ENCODE peak calls at places on chromosome 6, in seven cellular contexts. One of them, this sample, is unnamed.

GRCh38 chr6:85641916-85642773 is 541 bp downstream of the SYNCRIP start:
- DNase-seq in suprapubic skin: peak; percentile 85
- DNase-seq in heart left ventricle: peak; percentile 48
- DNase-seq in fibroblast of lung: peak; percentile 55
- DNase-seq in pancreas: peak; percentile 48
- DNase-seq in RWPE2: peak; percentile 69
- DNase-seq in right cardiac atrium: peak; percentile 86
- DNase-seq in this sample: peak; percentile 77

GRCh38 chr6:45438849-45439406 is 61.2 kb upstream of the SUPT3H start:
- DNase-seq in suprapubic skin: no peak
- DNase-seq in heart left ventricle: no peak
- DNase-seq in fibroblast of lung: peak; percentile 95
- DNase-seq in pancreas: no peak
- DNase-seq in RWPE2: no peak
- DNase-seq in right cardiac atrium: no peak
- DNase-seq in this sample: no peak

GRCh38 chr6:79143320-79143898 is 65.4 kb upstream of the PHIP start:
- DNase-seq in suprapubic skin: no peak
- DNase-seq in heart left ventricle: no peak
- DNase-seq in fibroblast of lung: no peak
- DNase-seq in pancreas: no peak
- DNase-seq in RWPE2: no peak
- DNase-seq in right cardiac atrium: no peak
- DNase-seq in this sample: no peak

GRCh38 chr6:23526519-23526918 is 599.5 kb upstream of the NRSN1 start:
- DNase-seq in suprapubic skin: no peak
- DNase-seq in heart left ventricle: no peak
- DNase-seq in fibroblast of lung: no peak
- DNase-seq in pancreas: no peak
- DNase-seq in RWPE2: no peak
- DNase-seq in right cardiac atrium: no peak
- DNase-seq in this sample: no peak

GRCh38 chr6:16964553-16965499 is 137.0 kb upstream of the STMND1 start:
- DNase-seq in suprapubic skin: peak; percentile 78
- DNase-seq in heart left ventricle: peak; percentile 58
- DNase-seq in fibroblast of lung: peak; percentile 59
- DNase-seq in pancreas: peak; percentile 49
- DNase-seq in RWPE2: no peak
- DNase-seq in right cardiac atrium: peak; percentile 83
- DNase-seq in this sample: peak; percentile 62

GRCh38 chr6:4693158-4693557 is 83.0 kb upstream of the CDYL start:
- DNase-seq in suprapubic skin: no peak
- DNase-seq in heart left ventricle: no peak
- DNase-seq in fibroblast of lung: no peak
- DNase-seq in pancreas: no peak
- DNase-seq in RWPE2: no peak
- DNase-seq in right cardiac atrium: no peak
- DNase-seq in this sample: no peak

GRCh38 chr6:139666284-139666683 is 291.8 kb upstream of the CITED2 start:
- DNase-seq in suprapubic skin: no peak
- DNase-seq in heart left ventricle: no peak
- DNase-seq in fibroblast of lung: no peak
- DNase-seq in pancreas: no peak
- DNase-seq in RWPE2: no peak
- DNase-seq in right cardiac atrium: no peak
- DNase-seq in this sample: no peak

GRCh38 chr6:156809034-156809433 is 31.9 kb downstream of the ARID1B start:
- DNase-seq in suprapubic skin: no peak
- DNase-seq in heart left ventricle: no peak
- DNase-seq in fibroblast of lung: peak; percentile 37
- DNase-seq in pancreas: no peak
- DNase-seq in RWPE2: no peak
- DNase-seq in right cardiac atrium: no peak
- DNase-seq in this sample: no peak

GRCh38 chr6:95581073-95581472 is 3.7 kb downstream of the MANEA start:
- DNase-seq in suprapubic skin: no peak
- DNase-seq in heart left ventricle: no peak
- DNase-seq in fibroblast of lung: no peak
- DNase-seq in pancreas: no peak
- DNase-seq in RWPE2: no peak
- DNase-seq in right cardiac atrium: no peak
- DNase-seq in this sample: no peak

GRCh38 chr6:53568776-53569616 is 24.1 kb upstream of the GCLC start:
- DNase-seq in suprapubic skin: no peak
- DNase-seq in heart left ventricle: no peak
- DNase-seq in fibroblast of lung: peak; percentile 24
- DNase-seq in pancreas: no peak
- DNase-seq in RWPE2: no peak
- DNase-seq in right cardiac atrium: no peak
- DNase-seq in this sample: no peak

GRCh38 chr6:136526196-136526930 is 23.9 kb downstream of the MAP7 start:
- DNase-seq in suprapubic skin: no peak
- DNase-seq in heart left ventricle: peak; percentile 32
- DNase-seq in fibroblast of lung: peak; percentile 64
- DNase-seq in pancreas: peak; percentile 10
- DNase-seq in RWPE2: no peak
- DNase-seq in right cardiac atrium: peak; percentile 83
- DNase-seq in this sample: peak; percentile 53

GRCh38 chr6:35731736-35732532 is 4.9 kb upstream of the ARMC12 start:
- DNase-seq in suprapubic skin: peak; percentile 98
- DNase-seq in heart left ventricle: peak; percentile 96
- DNase-seq in fibroblast of lung: peak; percentile 87
- DNase-seq in pancreas: peak; percentile 96
- DNase-seq in RWPE2: peak; percentile 95
- DNase-seq in right cardiac atrium: peak; percentile 99
- DNase-seq in this sample: peak; percentile 99

GRCh38 chr6:148794797-148795196 is 48.0 kb downstream of the UST start:
- DNase-seq in suprapubic skin: no peak
- DNase-seq in heart left ventricle: no peak
- DNase-seq in fibroblast of lung: no peak
- DNase-seq in pancreas: no peak
- DNase-seq in RWPE2: no peak
- DNase-seq in right cardiac atrium: no peak
- DNase-seq in this sample: no peak

GRCh38 chr6:30885999-30886896 is 1.9 kb downstream of the DDR1 start:
- DNase-seq in suprapubic skin: peak; percentile 87
- DNase-seq in heart left ventricle: peak; percentile 52
- DNase-seq in fibroblast of lung: peak; percentile 79
- DNase-seq in pancreas: peak; percentile 33
- DNase-seq in RWPE2: peak; percentile 97
- DNase-seq in right cardiac atrium: peak; percentile 86
- DNase-seq in this sample: peak; percentile 84

GRCh38 chr6:28357036-28357435 is 7.3 kb downstream of the ZKSCAN3 start:
- DNase-seq in suprapubic skin: no peak
- DNase-seq in heart left ventricle: no peak
- DNase-seq in fibroblast of lung: peak; percentile 46
- DNase-seq in pancreas: no peak
- DNase-seq in RWPE2: no peak
- DNase-seq in right cardiac atrium: no peak
- DNase-seq in this sample: no peak

GRCh38 chr6:25138697-25139051 is 140.5 kb upstream of the CARMIL1 start:
- DNase-seq in suprapubic skin: no peak
- DNase-seq in heart left ventricle: no peak
- DNase-seq in fibroblast of lung: no peak
- DNase-seq in pancreas: no peak
- DNase-seq in RWPE2: no peak
- DNase-seq in right cardiac atrium: no peak
- DNase-seq in this sample: no peak

GRCh38 chr6:16999486-17000436 is 102.1 kb upstream of the STMND1 start:
- DNase-seq in suprapubic skin: no peak
- DNase-seq in heart left ventricle: no peak
- DNase-seq in fibroblast of lung: peak; percentile 85
- DNase-seq in pancreas: no peak
- DNase-seq in RWPE2: no peak
- DNase-seq in right cardiac atrium: no peak
- DNase-seq in this sample: no peak

GRCh38 chr6:34194770-34195169 is 41.9 kb upstream of the HMGA1 start:
- DNase-seq in suprapubic skin: no peak
- DNase-seq in heart left ventricle: no peak
- DNase-seq in fibroblast of lung: no peak
- DNase-seq in pancreas: no peak
- DNase-seq in RWPE2: no peak
- DNase-seq in right cardiac atrium: no peak
- DNase-seq in this sample: no peak

GRCh38 chr6:83976037-83976755 is 57.4 kb upstream of the MRAP2 start:
- DNase-seq in suprapubic skin: no peak
- DNase-seq in heart left ventricle: no peak
- DNase-seq in fibroblast of lung: no peak
- DNase-seq in pancreas: no peak
- DNase-seq in RWPE2: no peak
- DNase-seq in right cardiac atrium: no peak
- DNase-seq in this sample: no peak

GRCh38 chr6:83974409-83975050 is 59.0 kb upstream of the MRAP2 start:
- DNase-seq in suprapubic skin: no peak
- DNase-seq in heart left ventricle: no peak
- DNase-seq in fibroblast of lung: no peak
- DNase-seq in pancreas: no peak
- DNase-seq in RWPE2: no peak
- DNase-seq in right cardiac atrium: no peak
- DNase-seq in this sample: no peak

GRCh38 chr6:83966539-83966938 is 67.0 kb upstream of the MRAP2 start:
- DNase-seq in suprapubic skin: no peak
- DNase-seq in heart left ventricle: no peak
- DNase-seq in fibroblast of lung: no peak
- DNase-seq in pancreas: no peak
- DNase-seq in RWPE2: no peak
- DNase-seq in right cardiac atrium: no peak
- DNase-seq in this sample: no peak

GRCh38 chr6:83970582-83970981 is 63.0 kb upstream of the MRAP2 start:
- DNase-seq in suprapubic skin: no peak
- DNase-seq in heart left ventricle: no peak
- DNase-seq in fibroblast of lung: no peak
- DNase-seq in pancreas: no peak
- DNase-seq in RWPE2: no peak
- DNase-seq in right cardiac atrium: no peak
- DNase-seq in this sample: no peak
- H3K9me3 ChIP-seq in suprapubic skin: peaks cover 5% of the 10 kb centered on the region
- H3K9me3 ChIP-seq in heart left ventricle: peaks cover 17% of the 10 kb centered on the region
- H3K9me3 ChIP-seq in fibroblast of lung: no peaks in the 10 kb centered on the region
- H3K9me3 ChIP-seq in pancreas: no peaks in the 10 kb centered on the region
- H3K9me3 ChIP-seq in RWPE2: peaks cover 6% of the 10 kb centered on the region
- H3K9me3 ChIP-seq in right cardiac atrium: no peaks in the 10 kb centered on the region
- H3K9me3 ChIP-seq in this sample: peaks cover 10% of the 10 kb centered on the region

GRCh38 chr6:128801621-128802020 is 81.3 kb upstream of the LAMA2 start:
- DNase-seq in suprapubic skin: no peak
- DNase-seq in heart left ventricle: no peak
- DNase-seq in fibroblast of lung: no peak
- DNase-seq in pancreas: no peak
- DNase-seq in RWPE2: no peak
- DNase-seq in right cardiac atrium: no peak
- DNase-seq in this sample: no peak

GRCh38 chr6:128807577-128807976 is 75.4 kb upstream of the LAMA2 start:
- DNase-seq in suprapubic skin: no peak
- DNase-seq in heart left ventricle: no peak
- DNase-seq in fibroblast of lung: peak; percentile 45
- DNase-seq in pancreas: no peak
- DNase-seq in RWPE2: no peak
- DNase-seq in right cardiac atrium: no peak
- DNase-seq in this sample: no peak

GRCh38 chr6:128808856-128809255 is 74.1 kb upstream of the LAMA2 start:
- DNase-seq in suprapubic skin: no peak
- DNase-seq in heart left ventricle: no peak
- DNase-seq in fibroblast of lung: no peak
- DNase-seq in pancreas: no peak
- DNase-seq in RWPE2: no peak
- DNase-seq in right cardiac atrium: no peak
- DNase-seq in this sample: no peak

GRCh38 chr6:128803911-128804310 is 79.0 kb upstream of the LAMA2 start:
- DNase-seq in suprapubic skin: no peak
- DNase-seq in heart left ventricle: peak; percentile 41
- DNase-seq in fibroblast of lung: peak; percentile 78
- DNase-seq in pancreas: no peak
- DNase-seq in RWPE2: no peak
- DNase-seq in right cardiac atrium: peak; percentile 26
- DNase-seq in this sample: no peak

DNA sequence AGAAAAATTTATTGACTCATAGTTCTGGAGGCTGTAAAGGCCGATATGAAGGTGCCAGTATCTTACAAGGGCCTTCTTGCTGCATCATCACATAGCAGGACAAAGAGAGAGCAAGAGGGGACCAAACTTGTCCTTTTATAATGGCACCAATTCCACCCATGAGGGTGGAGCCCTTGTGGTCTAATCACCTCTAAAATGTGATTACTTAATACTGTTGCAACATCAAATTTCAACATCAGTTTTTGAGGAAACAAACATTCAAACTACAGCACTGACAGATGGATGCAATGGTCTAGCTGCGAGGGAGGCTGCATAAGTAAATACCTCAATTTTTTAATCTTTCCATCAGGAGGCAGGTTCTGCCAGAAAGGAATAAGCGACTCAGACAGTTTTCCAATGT is 76.7 kb upstream of the LAMA2 start:
- DNase-seq in suprapubic skin: no peak
- DNase-seq in heart left ventricle: no peak
- DNase-seq in fibroblast of lung: no peak
- DNase-seq in pancreas: no peak
- DNase-seq in RWPE2: no peak
- DNase-seq in right cardiac atrium: no peak
- DNase-seq in this sample: no peak
- H3K4me1 ChIP-seq in suprapubic skin: no peaks in the 10 kb centered on the region
- H3K4me1 ChIP-seq in heart left ventricle: peaks cover 5% of the 10 kb centered on the region
- H3K4me1 ChIP-seq in fibroblast of lung: no peaks in the 10 kb centered on the region
- H3K4me1 ChIP-seq in pancreas: no peaks in the 10 kb centered on the region
- H3K4me1 ChIP-seq in RWPE2: no peaks in the 10 kb centered on the region
- H3K4me1 ChIP-seq in right cardiac atrium: no peaks in the 10 kb centered on the region
- H3K4me1 ChIP-seq in this sample: no peaks in the 10 kb centered on the region

GRCh38 chr6:160979063-160979708 is 12.4 kb upstream of the MAP3K4 start:
- DNase-seq in suprapubic skin: no peak
- DNase-seq in heart left ventricle: no peak
- DNase-seq in fibroblast of lung: peak; percentile 42
- DNase-seq in pancreas: no peak
- DNase-seq in RWPE2: no peak
- DNase-seq in right cardiac atrium: no peak
- DNase-seq in this sample: no peak
- H3K27ac ChIP-seq in suprapubic skin: peak overlapping the region; percentile 74
- H3K27ac ChIP-seq in heart left ventricle: no peak overlapping the region
- H3K27ac ChIP-seq in fibroblast of lung: no peak overlapping the region
- H3K27ac ChIP-seq in pancreas: no peak overlapping the region
- H3K27ac ChIP-seq in RWPE2: no peak overlapping the region
- H3K27ac ChIP-seq in right cardiac atrium: no peak overlapping the region
- H3K27ac ChIP-seq in this sample: no peak overlapping the region

GRCh38 chr6:3086282-3086946 is 18.1 kb downstream of the RIPK1 start:
- DNase-seq in suprapubic skin: no peak
- DNase-seq in heart left ventricle: no peak
- DNase-seq in fibroblast of lung: no peak
- DNase-seq in pancreas: no peak
- DNase-seq in RWPE2: no peak
- DNase-seq in right cardiac atrium: no peak
- DNase-seq in this sample: no peak

GRCh38 chr6:3088853-3089445 is 20.7 kb downstream of the RIPK1 start:
- DNase-seq in suprapubic skin: no peak
- DNase-seq in heart left ventricle: no peak
- DNase-seq in fibroblast of lung: no peak
- DNase-seq in pancreas: no peak
- DNase-seq in RWPE2: no peak
- DNase-seq in right cardiac atrium: no peak
- DNase-seq in this sample: no peak

GRCh38 chr6:3094815-3095214 is 23.7 kb upstream of the BPHL start:
- DNase-seq in suprapubic skin: no peak
- DNase-seq in heart left ventricle: no peak
- DNase-seq in fibroblast of lung: no peak
- DNase-seq in pancreas: no peak
- DNase-seq in RWPE2: no peak
- DNase-seq in right cardiac atrium: no peak
- DNase-seq in this sample: no peak

GRCh38 chr6:3088446-3088845 is 20.2 kb downstream of the RIPK1 start:
- DNase-seq in suprapubic skin: no peak
- DNase-seq in heart left ventricle: no peak
- DNase-seq in fibroblast of lung: peak; percentile 56
- DNase-seq in pancreas: no peak
- DNase-seq in RWPE2: no peak
- DNase-seq in right cardiac atrium: peak; percentile 68
- DNase-seq in this sample: peak; percentile 45

GRCh38 chr6:3090013-3090412 is 21.7 kb downstream of the RIPK1 start:
- DNase-seq in suprapubic skin: no peak
- DNase-seq in heart left ventricle: no peak
- DNase-seq in fibroblast of lung: no peak
- DNase-seq in pancreas: no peak
- DNase-seq in RWPE2: no peak
- DNase-seq in right cardiac atrium: no peak
- DNase-seq in this sample: no peak
- H3K9me3 ChIP-seq in suprapubic skin: no peaks in the 10 kb centered on the region
- H3K9me3 ChIP-seq in heart left ventricle: no peaks in the 10 kb centered on the region
- H3K9me3 ChIP-seq in fibroblast of lung: no peaks in the 10 kb centered on the region
- H3K9me3 ChIP-seq in pancreas: no peaks in the 10 kb centered on the region
- H3K9me3 ChIP-seq in RWPE2: no peaks in the 10 kb centered on the region
- H3K9me3 ChIP-seq in right cardiac atrium: no peaks in the 10 kb centered on the region
- H3K9me3 ChIP-seq in this sample: no peaks in the 10 kb centered on the region